ENCODE peak calls at places on chromosomes 2 and 18, in ten cellular contexts. One of them, this sample, is unnamed.

GRCh38 chr2:147133273-147133901 is 711.4 kb upstream of the ACVR2A start:
- DNase-seq in HTR-8/SVneo: no peak
- DNase-seq in stimulated activated naive CD4-positive, alpha-beta T cell: no peak
- DNase-seq in posterior vena cava: no peak
- DNase-seq in sigmoid colon: no peak
- DNase-seq in activated T-cell treated with anti-CD3 and anti-CD28 coated beads, Interleukin-2, amount 50 U/mL, for 4 hours: no peak
- DNase-seq in stimulated activated CD8-positive, alpha-beta memory T cell treated with anti-CD3 and anti-CD28 coated beads, Interleukin-4, amount 100 ng/mL, for 4 hours: no peak
- DNase-seq in fibroblast of mammary gland: no peak
- DNase-seq in amniotic stem cell: no peak
- DNase-seq in G401: no peak
- DNase-seq in this sample: no peak

GRCh38 chr2:48733067-48733503 is 22.4 kb downstream of the LHCGR start:
- DNase-seq in sigmoid colon: no peak
- DNase-seq in activated T-cell treated with anti-CD3 and anti-CD28 coated beads, Interleukin-2, amount 50 U/mL, for 4 hours: no peak
- DNase-seq in fibroblast of mammary gland: no peak
- DNase-seq in stimulated activated CD8-positive, alpha-beta memory T cell treated with anti-CD3 and anti-CD28 coated beads, Interleukin-4, amount 100 ng/mL, for 4 hours: no peak
- DNase-seq in amniotic stem cell: no peak
- DNase-seq in HTR-8/SVneo: no peak
- DNase-seq in stimulated activated naive CD4-positive, alpha-beta T cell: no peak
- DNase-seq in G401: no peak
- DNase-seq in posterior vena cava: no peak
- DNase-seq in this sample: no peak

GRCh38 chr2:127107622-127107999 is 657 bp upstream of the BIN1 start:
- DNase-seq in posterior vena cava: peak; percentile 76
- DNase-seq in fibroblast of mammary gland: peak; percentile 25
- DNase-seq in HTR-8/SVneo: no peak
- DNase-seq in amniotic stem cell: no peak
- DNase-seq in stimulated activated naive CD4-positive, alpha-beta T cell: no peak
- DNase-seq in activated T-cell treated with anti-CD3 and anti-CD28 coated beads, Interleukin-2, amount 50 U/mL, for 4 hours: no peak
- DNase-seq in stimulated activated CD8-positive, alpha-beta memory T cell treated with anti-CD3 and anti-CD28 coated beads, Interleukin-4, amount 100 ng/mL, for 4 hours: no peak
- DNase-seq in sigmoid colon: peak; percentile 62
- DNase-seq in G401: no peak
- DNase-seq in this sample: no peak

GRCh38 chr2:6294791-6295190 is 570.9 kb downstream of the CMPK2 start:
- DNase-seq in fibroblast of mammary gland: no peak
- DNase-seq in G401: no peak
- DNase-seq in HTR-8/SVneo: no peak
- DNase-seq in sigmoid colon: no peak
- DNase-seq in amniotic stem cell: no peak
- DNase-seq in stimulated activated CD8-positive, alpha-beta memory T cell treated with anti-CD3 and anti-CD28 coated beads, Interleukin-4, amount 100 ng/mL, for 4 hours: no peak
- DNase-seq in activated T-cell treated with anti-CD3 and anti-CD28 coated beads, Interleukin-2, amount 50 U/mL, for 4 hours: no peak
- DNase-seq in stimulated activated naive CD4-positive, alpha-beta T cell: no peak
- DNase-seq in posterior vena cava: no peak
- DNase-seq in this sample: no peak

GRCh38 chr2:61707984-61708852 is 145.6 kb downstream of the FAM161A start:
- DNase-seq in stimulated activated naive CD4-positive, alpha-beta T cell: no peak
- DNase-seq in fibroblast of mammary gland: peak; percentile 31
- DNase-seq in activated T-cell treated with anti-CD3 and anti-CD28 coated beads, Interleukin-2, amount 50 U/mL, for 4 hours: no peak
- DNase-seq in posterior vena cava: no peak
- DNase-seq in HTR-8/SVneo: peak; percentile 53
- DNase-seq in amniotic stem cell: peak; percentile 27
- DNase-seq in G401: no peak
- DNase-seq in stimulated activated CD8-positive, alpha-beta memory T cell treated with anti-CD3 and anti-CD28 coated beads, Interleukin-4, amount 100 ng/mL, for 4 hours: no peak
- DNase-seq in sigmoid colon: no peak
- DNase-seq in this sample: peak; percentile 89

GRCh38 chr18:58473071-58473470 is 155.8 kb downstream of the ALPK2 start:
- DNase-seq in posterior vena cava: no peak
- DNase-seq in stimulated activated naive CD4-positive, alpha-beta T cell: no peak
- DNase-seq in stimulated activated CD8-positive, alpha-beta memory T cell treated with anti-CD3 and anti-CD28 coated beads, Interleukin-4, amount 100 ng/mL, for 4 hours: no peak
- DNase-seq in sigmoid colon: no peak
- DNase-seq in HTR-8/SVneo: no peak
- DNase-seq in amniotic stem cell: no peak
- DNase-seq in fibroblast of mammary gland: no peak
- DNase-seq in G401: no peak
- DNase-seq in activated T-cell treated with anti-CD3 and anti-CD28 coated beads, Interleukin-2, amount 50 U/mL, for 4 hours: no peak
- DNase-seq in this sample: no peak

GRCh38 chr2:96828874-96829273 is 12.8 kb downstream of the CNNM3 start:
- DNase-seq in amniotic stem cell: no peak
- DNase-seq in stimulated activated CD8-positive, alpha-beta memory T cell treated with anti-CD3 and anti-CD28 coated beads, Interleukin-4, amount 100 ng/mL, for 4 hours: no peak
- DNase-seq in G401: no peak
- DNase-seq in sigmoid colon: no peak
- DNase-seq in fibroblast of mammary gland: no peak
- DNase-seq in posterior vena cava: peak; percentile 79
- DNase-seq in activated T-cell treated with anti-CD3 and anti-CD28 coated beads, Interleukin-2, amount 50 U/mL, for 4 hours: no peak
- DNase-seq in HTR-8/SVneo: no peak
- DNase-seq in stimulated activated naive CD4-positive, alpha-beta T cell: no peak
- DNase-seq in this sample: no peak

GRCh38 chr18:71665131-71665530 is 879.0 kb downstream of the CBLN2 start:
- DNase-seq in posterior vena cava: no peak
- DNase-seq in fibroblast of mammary gland: peak; percentile 14
- DNase-seq in stimulated activated naive CD4-positive, alpha-beta T cell: no peak
- DNase-seq in HTR-8/SVneo: no peak
- DNase-seq in activated T-cell treated with anti-CD3 and anti-CD28 coated beads, Interleukin-2, amount 50 U/mL, for 4 hours: no peak
- DNase-seq in G401: no peak
- DNase-seq in amniotic stem cell: no peak
- DNase-seq in stimulated activated CD8-positive, alpha-beta memory T cell treated with anti-CD3 and anti-CD28 coated beads, Interleukin-4, amount 100 ng/mL, for 4 hours: no peak
- DNase-seq in sigmoid colon: no peak
- DNase-seq in this sample: peak; percentile 36

GRCh38 chr2:54570925-54571694 is 115.0 kb downstream of the SPTBN1 start:
- DNase-seq in amniotic stem cell: no peak
- DNase-seq in G401: no peak
- DNase-seq in HTR-8/SVneo: peak; percentile 60
- DNase-seq in fibroblast of mammary gland: peak; percentile 92
- DNase-seq in stimulated activated CD8-positive, alpha-beta memory T cell treated with anti-CD3 and anti-CD28 coated beads, Interleukin-4, amount 100 ng/mL, for 4 hours: no peak
- DNase-seq in activated T-cell treated with anti-CD3 and anti-CD28 coated beads, Interleukin-2, amount 50 U/mL, for 4 hours: peak; percentile 28
- DNase-seq in stimulated activated naive CD4-positive, alpha-beta T cell: peak; percentile 62
- DNase-seq in sigmoid colon: peak; percentile 82
- DNase-seq in posterior vena cava: no peak
- DNase-seq in this sample: peak; percentile 88

GRCh38 chr2:118224888-118225264 is 136.6 kb downstream of the INSIG2 start:
- DNase-seq in posterior vena cava: no peak
- DNase-seq in stimulated activated CD8-positive, alpha-beta memory T cell treated with anti-CD3 and anti-CD28 coated beads, Interleukin-4, amount 100 ng/mL, for 4 hours: no peak
- DNase-seq in stimulated activated naive CD4-positive, alpha-beta T cell: no peak
- DNase-seq in fibroblast of mammary gland: no peak
- DNase-seq in HTR-8/SVneo: no peak
- DNase-seq in sigmoid colon: no peak
- DNase-seq in G401: no peak
- DNase-seq in amniotic stem cell: no peak
- DNase-seq in activated T-cell treated with anti-CD3 and anti-CD28 coated beads, Interleukin-2, amount 50 U/mL, for 4 hours: no peak
- DNase-seq in this sample: no peak

This sample was measured in renal cortical epithelial cell.